ENCODE peak calls at places on chromosomes 2 and 18, in four cellular contexts. One of them, this sample, is unnamed.

GRCh38 chr2:230441188-230441897 is 25.3 kb downstream of the SP100 start:
- DNase-seq in A549: no peak
- DNase-seq in K562: no peak
- DNase-seq in HepG2: no peak
- DNase-seq in this sample: peak

GRCh38 chr18:36402765-36403396 is 105.4 kb downstream of the FHOD3 start:
- DNase-seq in A549: no peak
- DNase-seq in K562: no peak
- DNase-seq in HepG2: no peak
- DNase-seq in this sample: no peak

GRCh38 chr18:68608861-68609465 is 105.9 kb downstream of the TMX3 start:
- DNase-seq in A549: no peak
- DNase-seq in K562: no peak
- DNase-seq in HepG2: no peak
- DNase-seq in this sample: no peak

GRCh38 chr2:197130318-197130717 is 180.3 kb downstream of the ANKRD44 start:
- DNase-seq in A549: no peak
- DNase-seq in K562: no peak
- DNase-seq in HepG2: no peak
- DNase-seq in this sample: peak

GRCh38 chr2:237213325-237214040 is 127.8 kb downstream of the COPS8 start:
- DNase-seq in A549: no peak
- DNase-seq in K562: no peak
- DNase-seq in HepG2: no peak
- DNase-seq in this sample: no peak

GRCh38 chr2:127859712-127860085 is 1.7 kb upstream of the POLR2D start:
- DNase-seq in A549: no peak
- DNase-seq in K562: peak
- DNase-seq in HepG2: peak
- DNase-seq in this sample: no peak

GRCh38 chr2:80102026-80102425 is 202.5 kb downstream of the LRRTM1 start:
- DNase-seq in A549: no peak
- DNase-seq in K562: no peak
- DNase-seq in HepG2: no peak
- DNase-seq in this sample: no peak

GRCh38 chr18:49876536-49876935 is 63.2 kb upstream of the ACAA2 start:
- DNase-seq in A549: no peak
- DNase-seq in K562: no peak
- DNase-seq in HepG2: no peak
- DNase-seq in this sample: no peak

GRCh38 chr2:154992826-154993225 is 294.3 kb downstream of the KCNJ3 start:
- DNase-seq in A549: no peak
- DNase-seq in K562: no peak
- DNase-seq in HepG2: no peak
- DNase-seq in this sample: no peak

GRCh38 chr18:77105021-77105420 is 27.6 kb downstream of the MBP start:
- DNase-seq in A549: no peak
- DNase-seq in K562: no peak
- DNase-seq in HepG2: no peak
- DNase-seq in this sample: no peak

GRCh38 chr18:7002107-7002506 is 115.5 kb downstream of the LAMA1 start:
- DNase-seq in A549: no peak
- DNase-seq in K562: no peak
- DNase-seq in HepG2: no peak
- DNase-seq in this sample: no peak

GRCh38 chr2:233363744-233364235 is 9.5 kb downstream of the DGKD start:
- DNase-seq in A549: no peak
- DNase-seq in K562: no peak
- DNase-seq in HepG2: no peak
- DNase-seq in this sample: no peak

GRCh38 chr2:43075054-43075593 is 151.3 kb downstream of the ZFP36L2 start:
- DNase-seq in A549: no peak
- DNase-seq in K562: no peak
- DNase-seq in HepG2: peak
- DNase-seq in this sample: no peak

GRCh38 chr2:96931461-96931860 is 54.9 kb downstream of the FAM178B start:
- DNase-seq in A549: no peak
- DNase-seq in K562: no peak
- DNase-seq in HepG2: no peak
- DNase-seq in this sample: no peak

GRCh38 chr18:56853961-56854360 is 202.8 kb downstream of the WDR7 start:
- DNase-seq in A549: no peak
- DNase-seq in K562: no peak
- DNase-seq in HepG2: no peak
- DNase-seq in this sample: no peak

GRCh38 chr2:187857826-187858225 is 303.6 kb upstream of the TFPI start:
- DNase-seq in A549: no peak
- DNase-seq in K562: no peak
- DNase-seq in HepG2: no peak
- DNase-seq in this sample: no peak
- TF ChIP-seq POLR2AphosphoS2 in A549: no peak
- TF ChIP-seq POLR2AphosphoS2 in K562: no peak
- TF ChIP-seq POLR2AphosphoS2 in HepG2: no peak
- TF ChIP-seq POLR2AphosphoS2 in this sample: no peak

GRCh38 chr2:66435549-66435875 is 587 bp downstream of the MEIS1 start:
- DNase-seq in A549: no peak
- DNase-seq in K562: peak
- DNase-seq in HepG2: no peak
- DNase-seq in this sample: no peak

GRCh38 chr2:66434679-66435548 is at the start of gene MEIS1:
- DNase-seq in A549: peak
- DNase-seq in K562: peak
- DNase-seq in HepG2: peak
- DNase-seq in this sample: no peak

GRCh38 chr2:66433695-66433944 is 1.3 kb upstream of the MEIS1 start:
- DNase-seq in A549: no peak
- DNase-seq in K562: no peak
- DNase-seq in HepG2: no peak
- DNase-seq in this sample: no peak

GRCh38 chr2:66432801-66433694 is 1.9 kb upstream of the MEIS1 start:
- DNase-seq in A549: peak
- DNase-seq in K562: peak
- DNase-seq in HepG2: peak
- DNase-seq in this sample: no peak

DNA sequence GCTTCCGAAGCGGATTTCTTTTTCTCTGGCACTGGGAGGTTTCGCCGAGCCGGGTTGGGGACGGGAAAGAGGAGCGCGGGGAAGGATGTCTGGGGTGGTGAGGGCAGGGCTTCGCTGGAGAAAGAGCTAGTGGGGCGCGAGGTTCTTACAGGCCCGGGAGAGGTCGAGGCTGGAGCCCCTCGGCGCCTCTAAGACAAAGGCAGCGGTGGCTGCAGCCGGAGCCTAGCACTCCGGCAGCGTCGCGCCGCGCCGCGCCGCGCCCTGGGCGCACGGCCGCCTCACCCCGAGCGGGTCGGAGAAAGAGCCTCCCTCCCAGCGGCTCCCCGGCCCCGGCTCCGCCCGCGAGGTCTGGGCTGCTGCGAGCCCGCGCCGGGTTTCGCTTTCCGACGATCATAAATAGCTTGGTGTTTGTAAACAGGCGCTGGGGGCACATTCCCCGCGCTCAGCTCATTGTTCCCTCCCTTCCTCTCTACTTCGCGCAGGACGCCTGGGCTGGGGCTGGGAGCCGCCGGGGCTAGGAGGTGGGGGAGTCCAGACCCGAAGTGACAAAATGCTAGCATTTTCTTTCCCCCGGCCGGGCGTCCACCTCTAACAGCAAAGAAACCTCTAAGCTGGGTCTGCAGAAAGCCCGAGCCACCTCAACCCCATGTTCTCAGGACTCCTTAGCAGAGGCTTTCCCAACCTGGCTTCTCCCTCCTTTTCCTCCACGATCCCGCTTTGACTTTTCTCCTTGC is 813 bp upstream of the MEIS1 start:
- DNase-seq in A549: peak
- DNase-seq in K562: peak
- DNase-seq in HepG2: peak
- DNase-seq in this sample: no peak
- TF ChIP-seq POLR2AphosphoS2 in A549: no peak
- TF ChIP-seq POLR2AphosphoS2 in K562: no peak
- TF ChIP-seq POLR2AphosphoS2 in HepG2: no peak
- TF ChIP-seq POLR2AphosphoS2 in this sample: no peak

GRCh38 chr2:126858013-126858412 is 40.7 kb upstream of the TEX51 start:
- DNase-seq in A549: no peak
- DNase-seq in K562: no peak
- DNase-seq in HepG2: no peak
- DNase-seq in this sample: no peak

GRCh38 chr2:126858436-126858835 is 40.3 kb upstream of the TEX51 start:
- DNase-seq in A549: no peak
- DNase-seq in K562: no peak
- DNase-seq in HepG2: no peak
- DNase-seq in this sample: no peak

GRCh38 chr2:126859631-126860030 is 39.1 kb upstream of the TEX51 start:
- DNase-seq in A549: no peak
- DNase-seq in K562: no peak
- DNase-seq in HepG2: no peak
- DNase-seq in this sample: no peak

GRCh38 chr2:126860395-126860794 is 38.3 kb upstream of the TEX51 start:
- DNase-seq in A549: no peak
- DNase-seq in K562: no peak
- DNase-seq in HepG2: no peak
- DNase-seq in this sample: no peak

GRCh38 chr2:126858991-126859390 is 39.7 kb upstream of the TEX51 start:
- DNase-seq in A549: no peak
- DNase-seq in K562: no peak
- DNase-seq in HepG2: no peak
- DNase-seq in this sample: no peak
- TF ChIP-seq POLR2AphosphoS2 in A549: no peak
- TF ChIP-seq POLR2AphosphoS2 in K562: no peak
- TF ChIP-seq POLR2AphosphoS2 in HepG2: no peak
- TF ChIP-seq POLR2AphosphoS2 in this sample: no peak

DNA sequence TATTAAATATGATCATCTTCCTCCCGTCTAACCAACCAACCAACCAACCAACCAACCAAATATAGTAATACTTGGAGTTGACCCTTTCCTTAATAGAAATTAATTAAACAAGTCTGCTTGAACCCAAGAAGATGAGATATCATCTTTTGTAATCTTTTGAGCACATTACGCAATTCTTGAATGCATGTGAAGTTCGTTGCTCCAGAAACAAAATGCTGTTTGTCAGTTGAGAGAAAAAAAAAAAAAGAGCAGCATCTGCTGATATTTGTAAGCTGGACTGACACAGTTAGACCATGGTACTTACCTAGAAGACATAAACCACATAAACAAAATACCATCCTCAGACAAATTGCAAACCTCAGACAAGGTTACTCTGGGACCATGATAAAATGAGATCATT is 9.2 kb upstream of the SERPINB2 start:
- DNase-seq in A549: no peak
- DNase-seq in K562: no peak
- DNase-seq in HepG2: no peak
- DNase-seq in this sample: no peak
- TF ChIP-seq POLR2AphosphoS2 in A549: no peak
- TF ChIP-seq POLR2AphosphoS2 in K562: no peak
- TF ChIP-seq POLR2AphosphoS2 in HepG2: no peak
- TF ChIP-seq POLR2AphosphoS2 in this sample: no peak

DNA sequence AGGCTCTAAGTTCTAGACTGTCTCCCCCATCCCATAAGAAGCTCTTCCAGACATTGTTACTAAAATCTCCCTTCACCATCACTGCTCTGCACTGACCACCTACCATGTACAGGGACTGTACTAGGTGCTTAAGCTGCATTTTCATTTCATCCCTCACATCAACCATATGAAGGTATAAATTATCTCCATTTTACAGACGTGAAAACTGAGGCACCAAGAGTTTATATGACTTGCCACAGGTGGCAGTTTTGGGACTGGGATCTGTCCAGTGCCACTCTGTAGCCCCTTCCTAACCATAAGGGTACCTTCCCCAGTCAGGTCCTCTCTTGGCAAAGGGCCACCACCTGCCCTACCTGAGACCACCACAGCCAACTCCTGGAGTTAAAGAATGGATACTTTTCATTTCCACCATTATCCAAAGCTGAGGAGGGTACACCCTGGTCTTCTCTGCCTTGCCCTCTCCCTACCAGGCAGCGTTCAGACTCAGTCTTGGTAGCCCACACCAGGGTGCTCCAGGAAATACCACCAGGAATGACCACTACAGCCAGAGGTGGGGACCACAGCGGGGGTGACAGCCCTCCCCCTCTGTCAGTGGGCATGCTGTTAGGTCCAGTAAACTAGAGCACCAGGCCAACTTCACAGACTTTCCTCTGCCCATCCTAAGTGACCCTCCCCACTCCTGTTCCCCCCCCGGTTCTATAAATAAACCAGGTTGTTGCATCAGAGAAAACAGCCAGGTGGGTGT is 2.8 kb downstream of the RAB11FIP5 start:
- DNase-seq in A549: no peak
- DNase-seq in K562: no peak
- DNase-seq in HepG2: no peak
- DNase-seq in this sample: no peak
- TF ChIP-seq POLR2AphosphoS2 in A549: no peak
- TF ChIP-seq POLR2AphosphoS2 in K562: no peak
- TF ChIP-seq POLR2AphosphoS2 in HepG2: no peak
- TF ChIP-seq POLR2AphosphoS2 in this sample: no peak

DNA sequence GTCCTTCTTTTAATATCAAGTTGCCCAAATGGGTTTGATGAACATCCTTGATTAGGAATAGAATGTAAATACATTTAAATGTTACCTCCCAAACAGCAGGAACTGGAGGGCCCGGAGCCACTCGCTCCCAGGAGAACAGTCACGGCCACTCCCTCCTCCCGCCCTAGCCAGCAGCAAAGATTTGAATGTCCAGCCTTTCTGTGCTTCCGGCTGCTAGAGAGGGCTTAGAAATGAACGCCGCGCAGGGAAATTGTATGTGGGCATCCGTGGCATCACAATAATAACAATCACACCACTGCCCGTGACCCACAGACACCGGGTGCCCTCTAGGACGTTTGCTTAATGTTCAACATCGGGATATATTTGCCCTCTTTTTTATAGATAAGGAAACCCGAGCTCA is 164.9 kb upstream of the SALL3 start:
- DNase-seq in A549: no peak
- DNase-seq in K562: no peak
- DNase-seq in HepG2: no peak
- DNase-seq in this sample: no peak
- TF ChIP-seq POLR2AphosphoS2 in A549: no peak
- TF ChIP-seq POLR2AphosphoS2 in K562: no peak
- TF ChIP-seq POLR2AphosphoS2 in HepG2: no peak
- TF ChIP-seq POLR2AphosphoS2 in this sample: no peak

This sample was measured in GM12878.